ENCODE peak calls at places on chromosome 21, in ten cellular contexts. E is HTR-8/SVneo; J is NCI-H446; H is C1 segment of cervical spinal cord; L is naive thymus-derived CD8-positive, alpha-beta T cell; T is non-pigmented ciliary epithelial cell; R is GM12865; F is HT-29; Z is RWPE1; D is mucosa of gallbladder. A is an unnamed sample.
A peak's percentile ranks its signal among the peaks of the same experiment; 100 is the strongest.

GRCh38 chr21:14533555-14534400 is 12.3 kb downstream of the SAMSN1 start:
- DNase-seq in E (peak; percentile 36), Z (peak; percentile 77), D (no peak), T (peak; percentile 61), L (no peak), J (no peak), H (no peak), F (peak; percentile 4), R (peak; percentile 58), A (peak; percentile 56)

GRCh38 chr21:33105088-33105487 is 35.1 kb downstream of the OLIG1 start:
- DNase-seq in D (no peak), J (no peak), R (no peak), T (no peak), L (no peak), E (no peak), Z (no peak), F (no peak), H (no peak), A (no peak)

GRCh38 chr21:46111193-46111571 is 13.3 kb downstream of the COL6A2 start:
- DNase-seq in T (no peak), H (no peak), R (no peak), E (no peak), L (peak; percentile 2), J (no peak), Z (no peak), D (no peak), F (no peak), A (no peak)

GRCh38 chr21:30839304-30839703 is 9.7 kb upstream of the KRTAP7-1 start:
- DNase-seq in F (peak; percentile 36), D (peak; percentile 25), Z (peak; percentile 62), H (peak; percentile 2), R (peak; percentile 40), E (peak; percentile 19), T (no peak), L (no peak), J (peak; percentile 34), A (no peak)

GRCh38 chr21:37149411-37149810 is 76.4 kb downstream of the TTC3 start:
- DNase-seq in Z (no peak), F (no peak), R (no peak), D (no peak), H (no peak), J (no peak), T (peak; percentile 54), L (no peak), E (no peak), A (no peak)

GRCh38 chr21:33977721-33978369 is 62.2 kb upstream of the ATP5PO start:
- DNase-seq in F (no peak), H (no peak), J (no peak), Z (no peak), L (no peak), E (no peak), D (no peak), R (no peak), T (no peak), A (no peak)

GRCh38 chr21:29219165-29219770 is 79.5 kb upstream of the BACH1 start:
- DNase-seq in J (no peak), H (no peak), T (no peak), R (no peak), D (no peak), Z (no peak), F (peak; percentile 54), L (no peak), E (no peak), A (no peak)

GRCh38 chr21:23699402-23699801 is 1907.9 kb downstream of the MRPL39 start:
- DNase-seq in H (no peak), F (no peak), E (no peak), L (no peak), R (no peak), T (no peak), D (no peak), J (no peak), Z (no peak), A (no peak)

GRCh38 chr21:39123375-39123774 is 59.9 kb downstream of the PSMG1 start:
- DNase-seq in R (no peak), J (no peak), D (no peak), Z (no peak), L (no peak), E (no peak), T (no peak), H (no peak), F (no peak), A (no peak)

GRCh38 chr21:40622531-40622930 is 224.4 kb downstream of the DSCAM start:
- DNase-seq in J (no peak), T (no peak), Z (no peak), R (no peak), F (no peak), H (no peak), L (no peak), D (no peak), E (no peak), A (no peak)

GRCh38 chr21:45877821-45878469 is 103.6 kb upstream of the COL6A1 start:
- DNase-seq in H (no peak), F (no peak), L (no peak), D (no peak), E (no peak), T (no peak), J (no peak), R (no peak), Z (no peak), A (no peak)

GRCh38 chr21:30580132-30580531 is 10.1 kb downstream of the KRTAP22-2 start:
- DNase-seq in T (no peak), R (no peak), J (peak; percentile 69), E (no peak), D (no peak), L (no peak), F (no peak), H (no peak), Z (no peak), A (no peak)

GRCh38 chr21:44874497-44875331 is 1.2 kb upstream of the PTTG1IP start:
- DNase-seq in D (peak; percentile 45), J (peak; percentile 15), R (peak; percentile 57), E (no peak), H (no peak), T (no peak), Z (no peak), L (no peak), F (no peak), A (no peak)

GRCh38 chr21:30719401-30719800 is 824 bp upstream of the KRTAP21-3 start:
- DNase-seq in Z (no peak), H (no peak), E (no peak), T (no peak), D (no peak), L (no peak), J (no peak), R (no peak), F (no peak), A (no peak)

GRCh38 chr21:46153259-46154154 is 1.9 kb downstream of the FTCD start:
- DNase-seq in J (no peak), L (peak; percentile 54), F (peak; percentile 29), D (peak; percentile 40), R (peak; percentile 26), T (no peak), Z (no peak), H (peak; percentile 43), E (no peak), A (no peak)

GRCh38 chr21:39300587-39300986 is 12.8 kb downstream of the BRWD1 start:
- DNase-seq in Z (no peak), J (no peak), L (no peak), D (no peak), E (no peak), F (no peak), H (no peak), R (no peak), T (no peak), A (no peak)

GRCh38 chr21:36379236-36379635 is 6.0 kb upstream of the CHAF1B start:
- DNase-seq in D (no peak), Z (no peak), L (no peak), E (no peak), J (no peak), H (no peak), F (no peak), T (no peak), R (no peak), A (no peak)

GRCh38 chr21:27462786-27463185 is 495.9 kb upstream of the ADAMTS5 start:
- DNase-seq in Z (no peak), E (no peak), T (no peak), D (no peak), L (no peak), R (no peak), J (no peak), F (no peak), H (no peak), A (no peak)

GRCh38 chr21:35517848-35518247 is 468.7 kb upstream of the RUNX1 start:
- DNase-seq in L (no peak), T (no peak), H (no peak), E (no peak), J (no peak), R (no peak), F (no peak), Z (no peak), D (no peak), A (no peak)

GRCh38 chr21:42309753-42310213 is 5.4 kb downstream of the TFF3 start:
- DNase-seq in E (peak; percentile 56), R (peak; percentile 46), T (no peak), D (peak; percentile 67), H (peak; percentile 8), Z (peak; percentile 52), F (peak; percentile 32), J (no peak), L (peak; percentile 69), A (no peak)

GRCh38 chr21:45421846-45422775 is 17.1 kb downstream of the COL18A1 start:
- DNase-seq in H (no peak), R (no peak), F (no peak), L (peak; percentile 3), Z (no peak), E (no peak), J (no peak), D (no peak), T (no peak), A (no peak)